ENCODE peak calls at places on chromosomes 2 and 18, in ten cellular contexts. O is chondrocyte; Z is endothelial cell of umbilical vein; P is activated CD4-positive, alpha-beta memory T cell treated with anti-CD3 and anti-CD28 coated beads, Interleukin-2, amount 10 ng/mL, durations not matched to agents 7 days and 5 days; D is NCI-H2029; Y is activated CD8-positive, alpha-beta memory T cell treated with anti-CD3 and anti-CD28 coated beads, Interleukin-2, amount 50 U/mL, for 48 hours; K is HEK293T; E is DMS79 treated with DMSO at 0.1 percent for 48 hours; C is astrocyte of the spinal cord; S is NCI-H69. N is an unnamed sample.

GRCh38 chr18:48629730-48630324 is 91.0 kb downstream of the CTIF start:
- DNase-seq in Y (no peak), K (no peak), D (no peak), Z (peak), P (no peak), O (no peak), S (no peak), E (no peak), C (peak), N (peak)

GRCh38 chr18:46856975-46857374 is 60.3 kb downstream of the PIAS2 start:
- DNase-seq in K (no peak), O (no peak), E (no peak), P (no peak), S (peak), C (no peak), D (peak), Y (no peak), Z (no peak), N (peak)

GRCh38 chr2:237309011-237309410 is 105.0 kb downstream of the COL6A3 start:
- DNase-seq in D (no peak), P (no peak), Z (no peak), O (no peak), C (peak), E (no peak), S (no peak), Y (no peak), K (no peak), N (no peak)

GRCh38 chr2:233832869-233833812 is 21.2 kb downstream of the HJURP start:
- DNase-seq in E (no peak), Z (peak), C (peak), O (peak), S (peak), D (no peak), K (peak), Y (peak), P (no peak), N (peak)

GRCh38 chr2:26752636-26753035 is 11.4 kb upstream of the SLC35F6 start:
- DNase-seq in Z (no peak), D (no peak), C (no peak), P (no peak), S (peak), Y (no peak), O (no peak), K (no peak), E (no peak), N (no peak)

GRCh38 chr2:105494683-105495425 is 96.0 kb upstream of the FHL2 start:
- DNase-seq in O (no peak), E (no peak), K (no peak), D (no peak), S (no peak), C (no peak), P (no peak), Y (no peak), Z (no peak), N (no peak)

GRCh38 chr2:239253264-239253663 is 147.6 kb downstream of the HDAC4 start:
- DNase-seq in O (no peak), D (no peak), K (no peak), C (no peak), E (no peak), Z (no peak), Y (no peak), P (no peak), S (no peak), N (no peak)

GRCh38 chr2:237738255-237738654 is 60.3 kb upstream of the RBM44 start:
- DNase-seq in Z (no peak), E (no peak), D (no peak), C (no peak), S (no peak), O (no peak), P (no peak), K (no peak), Y (no peak), N (no peak)

GRCh38 chr2:131034122-131035051 is 58.9 kb downstream of the FAM168B start:
- DNase-seq in Y (no peak), Z (no peak), P (no peak), O (no peak), C (no peak), D (no peak), E (peak), K (peak), S (peak), N (no peak)

GRCh38 chr2:48693066-48693465 is 62.5 kb downstream of the LHCGR start:
- DNase-seq in C (peak), E (no peak), O (no peak), S (no peak), Y (no peak), D (no peak), K (no peak), Z (no peak), P (no peak), N (no peak)

GRCh38 chr18:59446012-59446411 is 86.9 kb upstream of the LMAN1 start:
- DNase-seq in P (no peak), K (no peak), Y (no peak), Z (no peak), S (peak), D (no peak), E (no peak), C (peak), O (no peak), N (peak)

GRCh38 chr2:54652540-54652939 is 70.9 kb upstream of the EML6 start:
- DNase-seq in S (no peak), C (no peak), K (no peak), O (no peak), Y (no peak), P (no peak), Z (no peak), E (no peak), D (no peak), N (no peak)

GRCh38 chr2:46632349-46632748 is 153.0 kb downstream of the TMEM247 start:
- DNase-seq in E (peak), C (peak), Y (no peak), S (peak), P (no peak), K (peak), Z (peak), O (no peak), D (no peak), N (peak)

GRCh38 chr2:73938761-73939352 is 12.2 kb downstream of the DGUOK start:
- DNase-seq in E (no peak), Y (no peak), D (no peak), K (no peak), C (peak), P (no peak), S (no peak), Z (no peak), O (no peak), N (no peak)

GRCh38 chr2:71216501-71216900 is 10.4 kb downstream of the PAIP2B start:
- DNase-seq in C (no peak), Z (no peak), D (peak), K (no peak), P (no peak), S (no peak), Y (no peak), O (no peak), E (no peak), N (no peak)

GRCh38 chr2:141522702-141523101 is 608.1 kb downstream of the LRP1B start:
- DNase-seq in Z (no peak), P (no peak), D (no peak), O (no peak), C (no peak), K (no peak), E (no peak), S (no peak), Y (no peak), N (no peak)

GRCh38 chr2:44745460-44745859 is 196.0 kb upstream of the SIX3 start:
- DNase-seq in S (peak), D (no peak), P (no peak), C (no peak), Y (no peak), K (no peak), E (peak), Z (no peak), O (no peak), N (no peak)

GRCh38 chr2:122652670-122653069 is 897.2 kb downstream of the TSN start:
- DNase-seq in S (peak), C (no peak), O (no peak), K (no peak), P (no peak), Z (no peak), D (no peak), Y (no peak), E (no peak), N (peak)

GRCh38 chr18:9506046-9506792 is 30.9 kb downstream of the RALBP1 start:
- DNase-seq in D (peak), Y (no peak), O (no peak), E (peak), Z (no peak), K (no peak), S (peak), C (peak), P (no peak), N (no peak)

GRCh38 chr2:180187611-180188010 is 180.5 kb upstream of the CWC22 start:
- DNase-seq in O (no peak), Y (no peak), S (no peak), Z (no peak), K (no peak), D (no peak), C (no peak), E (no peak), P (no peak), N (no peak)

GRCh38 chr2:177465400-177466138 is 73.0 kb downstream of the AGPS start:
- DNase-seq in Y (no peak), P (no peak), E (no peak), K (no peak), D (no peak), S (no peak), O (no peak), C (no peak), Z (no peak), N (no peak)

GRCh38 chr2:181944164-181944913 is 41.3 kb upstream of the PPP1R1C start:
- DNase-seq in S (no peak), Y (no peak), D (no peak), P (no peak), Z (no peak), O (no peak), E (no peak), C (no peak), K (no peak), N (no peak)

GRCh38 chr18:79680100-79680879 is 687 bp downstream of the CTDP1 start:
- DNase-seq in K (peak), O (no peak), Y (peak), C (peak), Z (peak), D (no peak), P (peak), E (no peak), S (peak), N (peak)

GRCh38 chr2:54642684-54643430 is 80.6 kb upstream of the EML6 start:
- DNase-seq in C (no peak), S (no peak), E (no peak), O (no peak), Z (no peak), D (no peak), P (no peak), Y (no peak), K (no peak), N (peak)

GRCh38 chr2:205245652-205246051 is 436.6 kb upstream of the NRP2 start:
- DNase-seq in Z (peak), D (no peak), E (no peak), P (no peak), C (peak), Y (no peak), K (no peak), O (no peak), S (no peak), N (no peak)

GRCh38 chr18:76980663-76981387 is 151.8 kb downstream of the MBP start:
- DNase-seq in C (no peak), Y (peak), K (no peak), D (no peak), E (no peak), O (no peak), S (no peak), Z (no peak), P (peak), N (no peak)

GRCh38 chr18:63619661-63620060 is 24.4 kb downstream of the SERPINB4 start:
- DNase-seq in O (no peak), D (no peak), E (no peak), Y (no peak), K (no peak), Z (no peak), S (peak), C (no peak), P (no peak), N (no peak)

GRCh38 chr2:120291464-120292311 is 39.0 kb downstream of the RALB start:
- DNase-seq in Z (no peak), C (no peak), K (no peak), E (no peak), O (no peak), Y (no peak), P (no peak), S (no peak), D (no peak), N (peak)

GRCh38 chr2:164761737-164762460 is 79.7 kb downstream of the COBLL1 start:
- DNase-seq in D (no peak), Z (no peak), E (no peak), S (no peak), K (no peak), Y (no peak), C (no peak), P (no peak), O (no peak), N (no peak)

GRCh38 chr2:132540166-132540565 is 123.6 kb downstream of the GPR39 start:
- DNase-seq in E (no peak), D (no peak), P (no peak), S (no peak), Z (no peak), C (no peak), O (no peak), Y (no peak), K (no peak), N (no peak)

GRCh38 chr2:33166287-33166881 is 219.6 kb downstream of the LTBP1 start:
- DNase-seq in P (no peak), C (peak), S (no peak), O (no peak), Y (no peak), E (no peak), Z (peak), K (no peak), D (no peak), N (no peak)

GRCh38 chr2:128260239-128261138 is 58.2 kb downstream of the HS6ST1 start:
- DNase-seq in D (no peak), S (peak), C (peak), Y (no peak), P (no peak), E (no peak), O (no peak), K (no peak), Z (peak), N (no peak)

GRCh38 chr2:39264733-39265132 is 21.0 kb upstream of the CDKL4 start:
- DNase-seq in P (no peak), D (no peak), K (peak), Y (no peak), S (peak), O (no peak), E (no peak), C (no peak), Z (no peak), N (peak)

GRCh38 chr2:72887032-72887835 is at the start of gene SPR:
- DNase-seq in C (peak), Y (peak), O (no peak), K (peak), D (peak), E (peak), S (peak), Z (peak), P (peak), N (peak)

GRCh38 chr2:152127628-152128027 is 28.8 kb upstream of the CACNB4 start:
- DNase-seq in S (no peak), K (no peak), C (no peak), E (peak), P (no peak), D (no peak), Y (no peak), O (no peak), Z (no peak), N (no peak)

GRCh38 chr18:8800876-8801262 is 95.5 kb downstream of the MTCL1 start:
- DNase-seq in S (no peak), Z (no peak), K (no peak), D (no peak), C (no peak), Y (no peak), O (no peak), E (no peak), P (no peak), N (no peak)

N was measured in lung microvascular endothelial cell.